ENCODE peak calls at places on chromosomes 16 and 17, in six cellular contexts. One of them, this sample, is unnamed.

GRCh38 chr16:28149016-28149888 is 62.5 kb downstream of the XPO6 start:
- DNase-seq in endothelial cell of umbilical vein: no peak
- DNase-seq in HepG2: no peak
- DNase-seq in A549: no peak
- DNase-seq in K562: no peak
- DNase-seq in NB4: peak; percentile 38
- DNase-seq in this sample: no peak

GRCh38 chr17:32174889-32175288 is 32.6 kb downstream of the RHOT1 start:
- DNase-seq in K562: no peak
- DNase-seq in endothelial cell of umbilical vein: no peak
- DNase-seq in HepG2: no peak
- DNase-seq in A549: no peak
- DNase-seq in NB4: no peak
- DNase-seq in this sample: no peak

GRCh38 chr17:72060084-72060483 is 60.7 kb upstream of the SOX9 start:
- DNase-seq in endothelial cell of umbilical vein: no peak
- DNase-seq in K562: no peak
- DNase-seq in NB4: no peak
- DNase-seq in HepG2: no peak
- DNase-seq in A549: no peak
- DNase-seq in this sample: no peak

GRCh38 chr16:81917375-81917774 is 93.9 kb downstream of the SDR42E1 start:
- DNase-seq in endothelial cell of umbilical vein: no peak
- DNase-seq in A549: no peak
- DNase-seq in NB4: no peak
- DNase-seq in HepG2: no peak
- DNase-seq in K562: no peak
- DNase-seq in this sample: no peak

GRCh38 chr17:66781135-66781534 is 53.8 kb upstream of the CACNG5 start:
- DNase-seq in K562: no peak
- DNase-seq in NB4: no peak
- DNase-seq in A549: no peak
- DNase-seq in HepG2: no peak
- DNase-seq in endothelial cell of umbilical vein: no peak
- DNase-seq in this sample: no peak

GRCh38 chr16:66036162-66036561 is 330.3 kb upstream of the CDH5 start:
- DNase-seq in NB4: no peak
- DNase-seq in K562: no peak
- DNase-seq in endothelial cell of umbilical vein: no peak
- DNase-seq in A549: no peak
- DNase-seq in HepG2: peak; percentile 21
- DNase-seq in this sample: no peak

GRCh38 chr16:66382171-66382965 is 15.9 kb downstream of the CDH5 start:
- DNase-seq in K562: no peak
- DNase-seq in endothelial cell of umbilical vein: peak; percentile 98
- DNase-seq in A549: peak; percentile 47
- DNase-seq in NB4: no peak
- DNase-seq in HepG2: no peak
- DNase-seq in this sample: no peak

GRCh38 chr17:73541111-73541510 is 103.1 kb downstream of the SDK2 start:
- DNase-seq in A549: no peak
- DNase-seq in HepG2: no peak
- DNase-seq in NB4: no peak
- DNase-seq in endothelial cell of umbilical vein: no peak
- DNase-seq in K562: no peak
- DNase-seq in this sample: no peak

GRCh38 chr17:14336418-14336817 is 35.5 kb downstream of the HS3ST3B1 start:
- DNase-seq in NB4: no peak
- DNase-seq in K562: no peak
- DNase-seq in HepG2: no peak
- DNase-seq in A549: no peak
- DNase-seq in endothelial cell of umbilical vein: no peak
- DNase-seq in this sample: no peak

GRCh38 chr17:14340968-14341412 is 40.1 kb downstream of the HS3ST3B1 start:
- DNase-seq in HepG2: no peak
- DNase-seq in K562: no peak
- DNase-seq in NB4: no peak
- DNase-seq in A549: no peak
- DNase-seq in endothelial cell of umbilical vein: no peak
- DNase-seq in this sample: no peak

GRCh38 chr17:14334919-14335318 is 34.0 kb downstream of the HS3ST3B1 start:
- DNase-seq in endothelial cell of umbilical vein: no peak
- DNase-seq in K562: peak; percentile 19
- DNase-seq in NB4: peak; percentile 16
- DNase-seq in A549: no peak
- DNase-seq in HepG2: no peak
- DNase-seq in this sample: no peak

GRCh38 chr17:14334261-14334860 is 33.5 kb downstream of the HS3ST3B1 start:
- DNase-seq in A549: no peak
- DNase-seq in K562: no peak
- DNase-seq in HepG2: no peak
- DNase-seq in endothelial cell of umbilical vein: no peak
- DNase-seq in NB4: no peak
- DNase-seq in this sample: no peak

GRCh38 chr17:14337596-14338079 is 36.8 kb downstream of the HS3ST3B1 start:
- DNase-seq in NB4: no peak
- DNase-seq in endothelial cell of umbilical vein: no peak
- DNase-seq in K562: no peak
- DNase-seq in A549: no peak
- DNase-seq in HepG2: no peak
- DNase-seq in this sample: no peak
- TF ChIP-seq MYC in NB4: no peak
- TF ChIP-seq MYC in endothelial cell of umbilical vein: no peak
- TF ChIP-seq MYC in K562: no peak
- TF ChIP-seq MYC in A549: no peak
- TF ChIP-seq MYC in HepG2: no peak
- TF ChIP-seq MYC in this sample: no peak

GRCh38 chr17:40157972-40158371 is 17.6 kb downstream of the CASC3 start:
- DNase-seq in K562: no peak
- DNase-seq in NB4: peak; percentile 55
- DNase-seq in endothelial cell of umbilical vein: no peak
- DNase-seq in A549: no peak
- DNase-seq in HepG2: no peak
- DNase-seq in this sample: no peak
- TF ChIP-seq MYC in K562: no peak
- TF ChIP-seq MYC in NB4: no peak
- TF ChIP-seq MYC in endothelial cell of umbilical vein: no peak
- TF ChIP-seq MYC in A549: no peak
- TF ChIP-seq MYC in HepG2: no peak
- TF ChIP-seq MYC in this sample: no peak

DNA sequence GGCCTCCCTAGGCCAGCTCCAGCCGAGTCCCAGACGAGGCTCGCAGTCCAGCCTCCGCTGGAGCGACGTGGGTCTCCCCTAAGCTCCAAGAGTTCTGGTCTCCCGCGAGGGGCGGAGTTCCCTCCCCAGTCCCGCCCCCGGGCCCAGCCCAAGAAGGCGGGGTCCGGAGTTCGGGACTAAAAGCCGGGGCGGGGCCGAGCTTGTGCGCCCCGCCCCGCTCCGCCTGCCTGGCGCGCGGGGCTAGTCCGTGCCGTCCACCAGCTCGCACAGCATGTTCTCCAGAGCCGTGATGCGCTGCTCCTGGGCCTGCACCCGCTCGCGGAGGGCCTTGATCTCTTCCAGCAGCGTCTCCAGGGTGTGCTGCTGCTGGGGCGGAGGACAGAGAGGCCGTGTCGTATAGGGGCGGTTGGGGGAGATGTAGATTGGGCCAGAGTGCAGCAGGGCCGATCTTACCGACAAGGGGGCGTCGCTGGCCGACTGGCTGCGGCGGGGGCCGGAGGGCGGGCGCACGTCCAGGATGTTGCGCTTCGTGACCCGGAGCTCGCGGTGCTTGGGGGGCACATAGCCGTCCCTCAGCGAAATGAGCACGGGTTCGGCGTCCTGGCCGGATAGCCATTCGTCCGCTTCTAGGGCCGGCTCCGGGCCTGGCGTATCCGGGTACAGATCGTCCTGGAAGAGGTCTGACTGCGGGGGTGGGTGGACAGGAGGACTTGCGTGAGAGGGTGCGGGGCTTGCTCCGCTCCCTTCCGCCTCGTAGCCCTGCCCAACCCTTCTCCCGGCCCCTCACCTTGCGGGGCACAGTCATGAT is 7.0 kb downstream of the CORO6 start:
- DNase-seq in NB4: peak; percentile 89
- DNase-seq in HepG2: peak; percentile 72
- DNase-seq in K562: peak; percentile 97
- DNase-seq in A549: peak; percentile 74
- DNase-seq in endothelial cell of umbilical vein: peak; percentile 87
- DNase-seq in this sample: no peak
- TF ChIP-seq MYC in NB4: no peak
- TF ChIP-seq MYC in HepG2: peak; percentile 25
- TF ChIP-seq MYC in K562: peak; percentile 38
- TF ChIP-seq MYC in A549: no peak
- TF ChIP-seq MYC in endothelial cell of umbilical vein: no peak
- TF ChIP-seq MYC in this sample: no peak

GRCh38 chr17:50832267-50833227 is 2.8 kb upstream of the WFIKKN2 start:
- DNase-seq in NB4: no peak
- DNase-seq in endothelial cell of umbilical vein: no peak
- DNase-seq in HepG2: no peak
- DNase-seq in A549: no peak
- DNase-seq in K562: no peak
- DNase-seq in this sample: no peak

GRCh38 chr17:50830298-50830697 is 5.1 kb upstream of the WFIKKN2 start:
- DNase-seq in HepG2: no peak
- DNase-seq in A549: no peak
- DNase-seq in endothelial cell of umbilical vein: no peak
- DNase-seq in K562: no peak
- DNase-seq in NB4: no peak
- DNase-seq in this sample: no peak

GRCh38 chr17:50833396-50834125 is 1.8 kb upstream of the WFIKKN2 start:
- DNase-seq in HepG2: no peak
- DNase-seq in NB4: no peak
- DNase-seq in A549: no peak
- DNase-seq in K562: no peak
- DNase-seq in endothelial cell of umbilical vein: no peak
- DNase-seq in this sample: no peak

GRCh38 chr17:50830994-50831393 is 4.4 kb upstream of the WFIKKN2 start:
- DNase-seq in K562: no peak
- DNase-seq in HepG2: no peak
- DNase-seq in endothelial cell of umbilical vein: no peak
- DNase-seq in NB4: no peak
- DNase-seq in A549: no peak
- DNase-seq in this sample: no peak

DNA sequence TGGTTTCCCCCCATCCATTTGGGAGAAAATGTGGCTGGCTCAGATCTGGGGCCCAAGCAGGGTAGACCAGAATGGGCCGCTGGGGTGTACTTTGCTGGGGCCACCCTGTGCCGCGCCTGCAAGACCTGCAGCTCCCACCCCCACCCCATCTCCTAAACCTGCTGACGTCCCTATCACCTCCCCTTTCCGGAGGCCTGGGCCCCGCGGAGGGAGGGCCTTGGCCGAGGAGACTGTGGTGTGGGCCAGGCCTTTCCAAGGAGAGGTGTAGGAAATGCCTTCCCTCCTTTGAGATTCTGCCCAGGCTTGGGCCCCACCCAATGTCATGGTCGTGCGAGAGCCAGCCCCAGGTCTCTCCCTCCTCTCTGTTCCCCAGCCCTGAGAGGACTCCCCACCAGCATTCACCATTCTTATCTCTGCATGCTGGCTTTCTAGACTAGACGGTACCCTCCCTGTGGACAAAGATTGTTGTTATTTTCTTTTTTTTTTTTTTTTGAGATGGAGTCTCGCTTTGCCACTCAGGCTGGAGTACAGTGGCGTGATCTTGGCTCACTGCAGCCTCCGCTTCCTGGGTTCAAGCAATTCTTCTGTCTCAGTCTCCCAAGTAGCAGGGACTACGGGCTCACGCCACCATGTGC is 3.8 kb upstream of the WFIKKN2 start:
- DNase-seq in A549: no peak
- DNase-seq in HepG2: no peak
- DNase-seq in K562: peak; percentile 75
- DNase-seq in endothelial cell of umbilical vein: no peak
- DNase-seq in NB4: no peak
- DNase-seq in this sample: no peak
- TF ChIP-seq MYC in A549: no peak
- TF ChIP-seq MYC in HepG2: no peak
- TF ChIP-seq MYC in K562: no peak
- TF ChIP-seq MYC in endothelial cell of umbilical vein: no peak
- TF ChIP-seq MYC in NB4: no peak
- TF ChIP-seq MYC in this sample: no peak